ENCODE peak calls at places on chromosomes 4 and X, in four cellular contexts. Z is PC-3, Y is mucosa of descending colon, E is brain microvascular endothelial cell. S is an unnamed sample.

GRCh38 chr4:176319704-176320339 is at the start of gene SPCS3:
- DNase-seq in Z (peak), Y (peak), E (peak), S (peak)

GRCh38 chr4:37686373-37687174 is at the start of gene RELL1:
- DNase-seq in Z (peak), Y (peak), E (peak), S (peak)

GRCh38 chr4:36884151-36884550 is 360.4 kb upstream of the NWD2 start:
- DNase-seq in Z (no peak), Y (no peak), E (no peak), S (no peak)

GRCh38 chr4:108972613-108973283 is 209.9 kb upstream of the ETNPPL start:
- DNase-seq in Z (no peak), Y (no peak), E (no peak), S (no peak)

GRCh38 chrX:53156207-53156596 is 62.3 kb downstream of the KANTR start:
- DNase-seq in Z (no peak), Y (no peak), E (no peak), S (no peak)

GRCh38 chrX:101659601-101660063 is at the start of gene ARMCX2:
- DNase-seq in Z (no peak), Y (peak), E (peak), S (peak)

GRCh38 chr4:7901274-7901845 is 38.3 kb downstream of the AFAP1 start:
- DNase-seq in Z (no peak), Y (no peak), E (no peak), S (no peak)

GRCh38 chrX:49191033-49191871 is 5.1 kb upstream of the PRICKLE3 start:
- DNase-seq in Z (peak), Y (peak), E (peak), S (no peak)

GRCh38 chrX:19958530-19959486 is 32.1 kb downstream of the BCLAF3 start:
- DNase-seq in Z (peak), Y (no peak), E (peak), S (no peak)

GRCh38 chr4:113293043-113293560 is 243.6 kb downstream of the ANK2 start:
- DNase-seq in Z (no peak), Y (no peak), E (peak), S (no peak)

GRCh38 chrX:107154787-107155620 is 36.4 kb upstream of the RBM41 start:
- DNase-seq in Z (peak), Y (no peak), E (peak), S (no peak)

GRCh38 chr4:117996891-117997290 is 37.4 kb upstream of the NDST3 start:
- DNase-seq in Z (no peak), Y (no peak), E (no peak), S (no peak)

GRCh38 chr4:108170729-108171540 is 2.2 kb upstream of the LEF1 start:
- DNase-seq in Z (no peak), Y (no peak), E (no peak), S (no peak)

GRCh38 chrX:33339219-33339618 is 127.9 kb upstream of the DMD start:
- DNase-seq in Z (peak), Y (no peak), E (peak), S (no peak)

GRCh38 chr4:152454398-152455011 is 81.4 kb downstream of the FBXW7 start:
- DNase-seq in Z (peak), Y (no peak), E (no peak), S (no peak)

GRCh38 chr4:152032722-152033131 is 271.9 kb upstream of the GATB start:
- DNase-seq in Z (peak), Y (no peak), E (peak), S (no peak)

GRCh38 chr4:1041147-1041935 is 29.9 kb downstream of the FGFRL1 start:
- DNase-seq in Z (peak), Y (no peak), E (peak), S (no peak)

GRCh38 chrX:63657821-63658220 is 127.2 kb downstream of the ARHGEF9 start:
- DNase-seq in Z (peak), Y (peak), E (peak), S (no peak)

GRCh38 chr4:17027495-17027894 is 129.1 kb upstream of the LDB2 start:
- DNase-seq in Z (peak), Y (no peak), E (peak), S (no peak)

GRCh38 chrX:15436220-15436619 is 52.0 kb upstream of the VEGFD start:
- DNase-seq in Z (no peak), Y (no peak), E (no peak), S (no peak)

GRCh38 chr4:188117631-188118030 is 8.2 kb upstream of the TRIML2 start:
- DNase-seq in Z (no peak), Y (no peak), E (no peak), S (no peak)

GRCh38 chrX:252421-253291 is 28.5 kb upstream of the PLCXD1 start:
- DNase-seq in Z (no peak), Y (no peak), E (no peak), S (no peak)

GRCh38 chr4:183961772-183962171 is 56.7 kb downstream of the STOX2 start:
- DNase-seq in Z (no peak), Y (no peak), E (no peak), S (no peak)

GRCh38 chrX:87517571-87518141 is at the start of gene KLHL4:
- DNase-seq in Z (peak), Y (peak), E (peak), S (no peak)

GRCh38 chrX:151734446-151734845 is at the start of gene CNGA2:
- DNase-seq in Z (no peak), Y (no peak), E (no peak), S (no peak)

GRCh38 chrX:100411802-100412333 is 1.8 kb upstream of the PCDH19 start:
- DNase-seq in Z (no peak), Y (no peak), E (no peak), S (no peak)

GRCh38 chrX:57573754-57574153 is 18.1 kb upstream of the ZXDB start:
- DNase-seq in Z (peak), Y (peak), E (no peak), S (no peak)

GRCh38 chr4:74320559-74321118 is 12.4 kb downstream of the EPGN start:
- DNase-seq in Z (peak), Y (peak), E (peak), S (no peak)

GRCh38 chr4:185847352-185848078 is 35.5 kb upstream of the SORBS2 start:
- DNase-seq in Z (peak), Y (peak), E (peak), S (no peak)

GRCh38 chrX:12439396-12439795 is 301.1 kb downstream of the FRMPD4 start:
- DNase-seq in Z (no peak), Y (no peak), E (no peak), S (no peak)

GRCh38 chrX:10015711-10016515 is 48.8 kb downstream of the CLDN34 start:
- DNase-seq in Z (peak), Y (no peak), E (no peak), S (no peak)

GRCh38 chrX:49754238-49754857 is 58.6 kb upstream of the PAGE1 start:
- DNase-seq in Z (peak), Y (peak), E (peak), S (no peak)

GRCh38 chr4:89579776-89580175 is 257.2 kb downstream of the SNCA start:
- DNase-seq in Z (no peak), Y (no peak), E (no peak), S (no peak)

GRCh38 chr4:244471-244870 is 60.8 kb downstream of the ZNF732 start:
- DNase-seq in Z (peak), Y (peak), E (peak), S (no peak)

GRCh38 chrX:46626566-46626965 is 53.0 kb downstream of the CHST7 start:
- DNase-seq in Z (no peak), Y (peak), E (no peak), S (no peak)
- TF ChIP-seq CTCF in Z (no peak), Y (no peak), E (no peak), S (no peak)

GRCh38 chr4:134215636-134216340 is 14.2 kb upstream of the PABPC4L start:
- DNase-seq in Z (no peak), Y (no peak), E (no peak), S (no peak)
- TF ChIP-seq CTCF in Z (no peak), Y (no peak), E (no peak), S (no peak)

DNA sequence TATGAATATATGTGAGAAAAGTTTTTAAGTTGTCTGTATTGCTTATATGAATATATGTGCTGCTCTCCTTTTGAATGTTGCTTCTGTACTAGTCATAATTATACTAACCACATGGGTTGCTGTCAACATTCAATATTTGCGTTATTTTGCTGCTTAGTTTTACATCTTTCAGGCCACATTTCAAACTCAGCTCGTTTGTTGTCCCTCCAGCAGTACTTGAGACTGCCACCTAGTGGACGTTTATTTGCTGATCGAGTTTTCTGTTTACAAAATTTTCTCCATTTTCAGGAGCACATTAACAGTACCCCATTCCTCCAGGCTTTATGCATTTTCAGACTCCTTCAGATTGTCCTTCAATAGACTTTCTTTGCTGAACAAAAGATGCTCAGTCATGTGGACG is 75.8 kb downstream of the NUDT11 start:
- DNase-seq in Z (peak), Y (peak), E (peak), S (no peak)
- TF ChIP-seq CTCF in Z (peak), Y (no peak), E (peak), S (peak)

GRCh38 chr4:174120446-174121142 is 162.9 kb downstream of the FBXO8 start:
- DNase-seq in Z (peak), Y (peak), E (peak), S (no peak)
- TF ChIP-seq CTCF in Z (peak), Y (no peak), E (peak), S (peak)

S was measured in D721Med.